ENCODE peak calls at places on chromosomes 2 and 18, in four cellular contexts. C is GM23338, X is astrocyte, I is GM12891. K is an unnamed sample.
A peak's percentile ranks its signal among the peaks of the same experiment; 100 is the strongest.

GRCh38 chr18:13381907-13382682 is 163.5 kb downstream of the LDLRAD4 start:
- DNase-seq in X (peak; percentile 71), I (peak; percentile 50), C (no peak), K (no peak)

GRCh38 chr18:13629841-13630747 is 96.3 kb downstream of the FAM210A start:
- DNase-seq in C (peak; percentile 90), X (peak; percentile 10), I (peak; percentile 79), K (peak; percentile 6)

GRCh38 chr18:42310956-42311355 is 355.9 kb downstream of the PIK3C3 start:
- DNase-seq in X (peak; percentile 31), C (peak; percentile 7), I (no peak), K (peak; percentile 44)

GRCh38 chr2:156562136-156562535 is 126.0 kb downstream of the GPD2 start:
- DNase-seq in C (no peak), X (no peak), I (no peak), K (no peak)

GRCh38 chr2:201795608-201796477 is 10.5 kb upstream of the CDK15 start:
- DNase-seq in C (peak; percentile 80), I (no peak), X (peak; percentile 45), K (peak; percentile 4)

GRCh38 chr2:121810959-121811853 is 55.8 kb downstream of the TSN start:
- DNase-seq in I (no peak), C (peak; percentile 90), X (peak; percentile 37), K (peak; percentile 9)

GRCh38 chr18:68215931-68216330 is 499.0 kb downstream of the TMX3 start:
- DNase-seq in C (no peak), X (peak; percentile 61), I (no peak), K (peak; percentile 41)

GRCh38 chr2:100247256-100248043 is 74.9 kb downstream of the LONRF2 start:
- DNase-seq in C (no peak), I (peak; percentile 67), X (no peak), K (no peak)

GRCh38 chr2:227038550-227039189 is 125.3 kb downstream of the COL4A4 start:
- DNase-seq in X (no peak), I (no peak), C (no peak), K (no peak)

GRCh38 chr18:59959079-59959478 is 59.3 kb downstream of the PMAIP1 start:
- DNase-seq in I (no peak), X (no peak), C (no peak), K (no peak)

GRCh38 chr2:120344991-120345975 is 653 bp upstream of the INHBB start:
- DNase-seq in X (no peak), I (peak; percentile 56), C (peak; percentile 40), K (no peak)

GRCh38 chr2:172438064-172438421 is 10.7 kb downstream of the ITGA6 start:
- DNase-seq in X (no peak), C (no peak), I (no peak), K (peak; percentile 35)

GRCh38 chr2:39508243-39508642 is 71.2 kb upstream of the MAP4K3 start:
- DNase-seq in C (no peak), I (no peak), X (peak; percentile 76), K (no peak)

GRCh38 chr2:25851740-25852503 is 26.4 kb downstream of the ASXL2 start:
- DNase-seq in I (peak; percentile 15), X (peak; percentile 91), C (peak; percentile 77), K (peak; percentile 67)

GRCh38 chr2:138245309-138245708 is 256.3 kb upstream of the SPOPL start:
- DNase-seq in I (no peak), X (no peak), C (no peak), K (no peak)

GRCh38 chr2:37523861-37524362 is 147.5 kb downstream of the CDC42EP3 start:
- DNase-seq in C (no peak), I (no peak), X (peak; percentile 78), K (peak; percentile 37)

GRCh38 chr18:75211002-75211621 is 515 bp downstream of the TSHZ1 start:
- DNase-seq in C (peak; percentile 37), X (no peak), I (no peak), K (no peak)

GRCh38 chr18:56542488-56542887 is 95.9 kb downstream of the TXNL1 start:
- DNase-seq in X (no peak), C (no peak), I (no peak), K (no peak)

GRCh38 chr2:69143726-69144360 is 130.9 kb downstream of the ANTXR1 start:
- DNase-seq in I (no peak), X (no peak), C (no peak), K (peak; percentile 68)

GRCh38 chr2:58710795-58711279 is 469.7 kb upstream of the FANCL start:
- DNase-seq in X (no peak), C (no peak), I (no peak), K (no peak)

GRCh38 chr2:117432746-117433145 is 381.7 kb upstream of the DDX18 start:
- DNase-seq in C (no peak), I (no peak), X (no peak), K (no peak)

GRCh38 chr18:8765692-8766463 is 60.5 kb downstream of the MTCL1 start:
- DNase-seq in X (no peak), I (no peak), C (no peak), K (no peak)

GRCh38 chr2:221480251-221480650 is 91.9 kb downstream of the EPHA4 start:
- DNase-seq in X (no peak), I (no peak), C (no peak), K (no peak)

GRCh38 chr2:45353879-45354278 is 257.2 kb downstream of the SRBD1 start:
- DNase-seq in C (no peak), I (no peak), X (peak; percentile 98), K (peak; percentile 68)

GRCh38 chr18:6465281-6465680 is 50.6 kb upstream of the L3MBTL4 start:
- DNase-seq in C (no peak), X (no peak), I (no peak), K (no peak)

GRCh38 chr2:238513346-238513745 is 86.6 kb downstream of the ASB1 start:
- DNase-seq in X (no peak), C (peak; percentile 85), I (peak; percentile 66), K (peak; percentile 25)

GRCh38 chr18:49055787-49056186 is 105.0 kb upstream of the SMAD7 start:
- DNase-seq in C (no peak), I (peak; percentile 34), X (peak; percentile 56), K (peak; percentile 10)

GRCh38 chr2:97910403-97911209 is 85.1 kb downstream of the TMEM131 start:
- DNase-seq in I (no peak), C (no peak), X (peak; percentile 40), K (peak; percentile 60)

GRCh38 chr2:232870766-232871371 is 805 bp downstream of the SNORC start:
- DNase-seq in I (no peak), X (no peak), C (no peak), K (no peak)

GRCh38 chr2:162890690-162891311 is 52.2 kb upstream of the KCNH7 start:
- DNase-seq in I (peak; percentile 5), X (peak; percentile 44), C (peak; percentile 66), K (peak; percentile 63)

GRCh38 chr2:6787376-6787775 is 78.3 kb downstream of the CMPK2 start:
- DNase-seq in X (no peak), C (no peak), I (no peak), K (no peak)

GRCh38 chr2:217919781-217920351 is 82.9 kb downstream of the TNS1 start:
- DNase-seq in C (peak; percentile 41), I (no peak), X (peak; percentile 86), K (no peak)

GRCh38 chr18:62605685-62606084 is 82.9 kb downstream of the ZCCHC2 start:
- DNase-seq in I (no peak), C (no peak), X (no peak), K (no peak)

GRCh38 chr2:159034728-159035127 is 66.3 kb downstream of the TANC1 start:
- DNase-seq in C (no peak), X (no peak), I (no peak), K (no peak)

K was measured in NCI-H226.